ENCODE peak calls at places on chromosome 22, in six cellular contexts. N is uterus, W is GM12865, U is retinal pigment epithelial cell, K is neural crest cell, R is CD14-positive monocyte. Q is an unnamed sample.

GRCh38 chr22:20395181-20395896 is 1.4 kb downstream of the ZNF74 start:
- DNase-seq in N (no peak), W (no peak), U (peak; percentile 40), K (no peak), R (no peak), Q (no peak)

GRCh38 chr22:20546541-20546950 is 39.1 kb downstream of the MED15 start:
- DNase-seq in N (peak; percentile 1), W (no peak), U (no peak), K (no peak), R (no peak), Q (no peak)

GRCh38 chr22:44479662-44480061 is 18.4 kb downstream of the RTL6 start:
- DNase-seq in N (no peak), W (no peak), U (no peak), K (no peak), R (no peak), Q (no peak)

GRCh38 chr22:32531955-32532818 is 57.6 kb downstream of the FBXO7 start:
- DNase-seq in N (peak; percentile 95), W (no peak), U (peak; percentile 85), K (peak; percentile 19), R (no peak), Q (peak; percentile 50)

GRCh38 chr22:49789289-49790141 is 38.2 kb downstream of the BRD1 start:
- DNase-seq in N (peak; percentile 41), W (no peak), U (no peak), K (no peak), R (no peak), Q (no peak)

GRCh38 chr22:42984397-42984796 is 30.6 kb downstream of the PACSIN2 start:
- DNase-seq in N (no peak), W (no peak), U (no peak), K (no peak), R (no peak), Q (no peak)

GRCh38 chr22:47035443-47035881 is 273.0 kb downstream of the TBC1D22A start:
- DNase-seq in N (no peak), W (no peak), U (no peak), K (no peak), R (no peak), Q (no peak)

GRCh38 chr22:50318698-50319411 is 8.0 kb downstream of the DENND6B start:
- DNase-seq in N (no peak), W (peak; percentile 57), U (no peak), K (no peak), R (peak; percentile 46), Q (no peak)

GRCh38 chr22:20002661-20003060 is 14.0 kb downstream of the ARVCF start:
- DNase-seq in N (no peak), W (no peak), U (no peak), K (no peak), R (no peak), Q (no peak)

GRCh38 chr22:38081941-38082828 is 1.8 kb downstream of the SLC16A8 start:
- DNase-seq in N (no peak), W (no peak), U (no peak), K (no peak), R (no peak), Q (no peak)

GRCh38 chr22:42948205-42948804 is 66.6 kb downstream of the PACSIN2 start:
- DNase-seq in N (no peak), W (no peak), U (no peak), K (no peak), R (no peak), Q (no peak)

GRCh38 chr22:23393721-23394320 is 186.3 kb downstream of the IGLL1 start:
- DNase-seq in N (no peak), W (no peak), U (no peak), K (no peak), R (no peak), Q (no peak)

GRCh38 chr22:49826603-49827306 is 918 bp downstream of the BRD1 start:
- DNase-seq in N (peak; percentile 47), W (peak; percentile 48), U (no peak), K (no peak), R (peak; percentile 50), Q (peak; percentile 27)

GRCh38 chr22:41532908-41533825 is 11.1 kb downstream of the POLR3H start:
- DNase-seq in N (peak; percentile 75), W (peak; percentile 82), U (no peak), K (peak; percentile 78), R (peak; percentile 67), Q (peak; percentile 79)

GRCh38 chr22:41910599-41911291 is 4.1 kb downstream of the SHISA8 start:
- DNase-seq in N (no peak), W (no peak), U (peak; percentile 54), K (no peak), R (no peak), Q (no peak)

GRCh38 chr22:38187413-38188212 is 6.0 kb upstream of the PLA2G6 start:
- DNase-seq in N (no peak), W (no peak), U (no peak), K (no peak), R (no peak), Q (no peak)

GRCh38 chr22:39101226-39101625 is 4.2 kb downstream of the APOBEC3H start:
- DNase-seq in N (no peak), W (no peak), U (no peak), K (no peak), R (no peak), Q (no peak)

GRCh38 chr22:49657275-49657973 is 170.2 kb downstream of the BRD1 start:
- DNase-seq in N (peak; percentile 46), W (peak; percentile 40), U (no peak), K (no peak), R (peak; percentile 93), Q (no peak)

GRCh38 chr22:23563111-23563510 is 17.0 kb downstream of the IGLL1 start:
- DNase-seq in N (no peak), W (no peak), U (no peak), K (no peak), R (no peak), Q (no peak)

GRCh38 chr22:41201146-41201545 is 4.0 kb upstream of the L3MBTL2 start:
- DNase-seq in N (no peak), W (no peak), U (no peak), K (no peak), R (no peak), Q (peak; percentile 30)

GRCh38 chr22:37601540-37602442 is 6.8 kb upstream of the GGA1 start:
- DNase-seq in N (no peak), W (peak; percentile 43), U (peak; percentile 40), K (peak; percentile 8), R (no peak), Q (peak; percentile 88)

GRCh38 chr22:44537016-44537936 is 39.2 kb upstream of the RTL6 start:
- DNase-seq in N (no peak), W (no peak), U (no peak), K (no peak), R (no peak), Q (no peak)

GRCh38 chr22:23555118-23555517 is 25.0 kb downstream of the IGLL1 start:
- DNase-seq in N (no peak), W (no peak), U (no peak), K (no peak), R (no peak), Q (no peak)

GRCh38 chr22:50057292-50057867 is 718 bp downstream of the TTLL8 start:
- DNase-seq in N (no peak), W (no peak), U (no peak), K (no peak), R (no peak), Q (no peak)

GRCh38 chr22:37907036-37907954 is 1.2 kb downstream of the MICALL1 start:
- DNase-seq in N (no peak), W (no peak), U (no peak), K (no peak), R (no peak), Q (no peak)

GRCh38 chr22:32589007-32589406 is 114.4 kb downstream of the FBXO7 start:
- DNase-seq in N (no peak), W (no peak), U (no peak), K (no peak), R (no peak), Q (no peak)

GRCh38 chr22:37684803-37685615 is 1.1 kb upstream of the NOL12 start:
- DNase-seq in N (no peak), W (no peak), U (no peak), K (no peak), R (no peak), Q (no peak)

GRCh38 chr22:48535868-48536690 is 1291.6 kb downstream of the BRD1 start:
- DNase-seq in N (no peak), W (no peak), U (no peak), K (no peak), R (no peak), Q (no peak)
- TF ChIP-seq CTCF in N (no peak), W (no peak), U (no peak), K (no peak), R (no peak), Q (no peak)

DNA sequence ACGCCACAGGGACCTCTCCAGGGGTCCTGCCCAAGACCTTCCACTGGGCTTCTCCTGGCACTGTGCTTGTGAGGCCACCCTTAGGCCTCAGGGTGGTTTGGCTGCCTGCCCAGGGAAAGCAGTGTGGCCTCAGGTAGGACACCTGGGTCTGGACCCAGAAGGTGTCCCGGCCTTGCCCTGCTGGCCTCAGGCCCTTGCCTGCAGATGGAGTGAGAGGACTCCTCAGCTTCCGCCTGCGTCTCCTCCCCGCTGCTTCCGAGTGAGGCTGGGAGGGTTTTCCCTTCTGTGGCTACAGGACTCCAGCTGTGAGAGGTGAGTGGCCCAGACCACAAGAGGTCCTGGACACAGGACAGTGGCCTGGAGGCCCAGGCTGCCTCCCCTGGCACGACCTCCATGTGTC is 60.4 kb downstream of the WNT7B start:
- DNase-seq in N (no peak), W (no peak), U (no peak), K (no peak), R (no peak), Q (no peak)
- TF ChIP-seq CTCF in N (no peak), W (no peak), U (no peak), K (no peak), R (no peak), Q (no peak)

GRCh38 chr22:29464581-29464980 is 15.4 kb upstream of the NEFH start:
- DNase-seq in N (no peak), W (no peak), U (no peak), K (no peak), R (no peak), Q (no peak)

GRCh38 chr22:29473001-29473400 is 7.0 kb upstream of the NEFH start:
- DNase-seq in N (no peak), W (no peak), U (no peak), K (no peak), R (no peak), Q (no peak)

GRCh38 chr22:29475550-29475949 is 4.5 kb upstream of the NEFH start:
- DNase-seq in N (no peak), W (peak; percentile 62), U (no peak), K (no peak), R (no peak), Q (no peak)

GRCh38 chr22:29469755-29470154 is 10.3 kb upstream of the NEFH start:
- DNase-seq in N (no peak), W (no peak), U (no peak), K (no peak), R (no peak), Q (peak; percentile 18)

GRCh38 chr22:29470159-29470855 is 9.7 kb upstream of the NEFH start:
- DNase-seq in N (peak; percentile 29), W (peak; percentile 71), U (no peak), K (peak; percentile 87), R (no peak), Q (peak; percentile 92)
- TF ChIP-seq CTCF in N (peak; percentile 38), W (peak; percentile 88), U (peak; percentile 90), K (peak; percentile 99), R (peak; percentile 89), Q (peak; percentile 97)

DNA sequence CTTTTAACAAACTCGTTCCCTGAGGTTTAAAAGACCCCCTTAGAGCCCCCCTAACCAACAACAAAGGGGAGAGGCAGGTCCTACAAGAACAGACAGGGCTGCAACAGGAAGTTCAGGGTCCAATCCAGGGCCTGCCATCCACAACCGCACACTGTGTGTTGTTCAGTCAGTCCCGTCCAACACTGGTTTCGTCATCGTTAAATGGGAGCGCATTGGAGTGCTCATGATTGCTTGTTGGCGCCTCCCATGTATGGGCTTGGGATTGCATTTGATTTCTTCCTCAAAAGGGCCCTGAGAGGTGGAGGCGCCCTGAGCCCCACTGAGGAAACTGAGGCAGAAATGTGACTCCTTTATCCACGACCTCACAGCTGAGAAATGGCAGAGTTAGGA is 174.1 kb downstream of the MN1 start:
- DNase-seq in N (no peak), W (no peak), U (no peak), K (no peak), R (no peak), Q (no peak)
- TF ChIP-seq CTCF in N (no peak), W (no peak), U (no peak), K (no peak), R (no peak), Q (no peak)